ENCODE peak calls at places on chromosomes 5 and 9, in nine cellular contexts. B, I, Q, J, C, E, O, T and Z are unnamed samples.

GRCh38 chr5:176899946-176900782 is 1.0 kb upstream of the HK3 start:
- DNase-seq in C (no peak), Q (peak), E (no peak), O (no peak), I (no peak), T (no peak), J (no peak), B (no peak), Z (peak)

GRCh38 chr9:130072515-130073235 is 19.0 kb downstream of the GPR107 start:
- DNase-seq in C (no peak), O (no peak), J (no peak), T (no peak), I (no peak), B (no peak), Q (no peak), E (no peak), Z (no peak)

GRCh38 chr9:80892703-80893102 is 796.6 kb downstream of the TLE1 start:
- DNase-seq in T (no peak), I (no peak), J (no peak), Q (no peak), B (no peak), E (no peak), C (no peak), O (no peak), Z (no peak)

GRCh38 chr5:169768416-169768815 is 131.3 kb downstream of the DOCK2 start:
- DNase-seq in E (no peak), B (no peak), T (no peak), I (no peak), O (no peak), C (no peak), J (no peak), Q (no peak), Z (no peak)

GRCh38 chr5:9644630-9645029 is 14.5 kb upstream of the TAS2R1 start:
- DNase-seq in T (no peak), B (no peak), I (no peak), E (no peak), J (no peak), Q (no peak), C (no peak), O (no peak), Z (no peak)

GRCh38 chr9:137366891-137367381 is 56.0 kb downstream of the EXD3 start:
- DNase-seq in I (no peak), C (peak), B (no peak), J (no peak), T (no peak), E (no peak), Q (peak), O (no peak), Z (no peak)

GRCh38 chr5:129921204-129921603 is 16.9 kb downstream of the CHSY3 start:
- DNase-seq in T (no peak), B (no peak), Q (no peak), O (no peak), C (no peak), J (no peak), I (no peak), E (no peak), Z (no peak)

GRCh38 chr9:97411789-97412627 is at the start of gene TDRD7:
- DNase-seq in B (peak), O (peak), I (peak), Q (peak), J (peak), C (peak), T (peak), E (peak), Z (peak)

GRCh38 chr5:133292300-133292699 is 240.5 kb downstream of the HSPA4 start:
- DNase-seq in E (no peak), T (peak), Q (no peak), C (no peak), J (no peak), O (no peak), B (peak), I (no peak), Z (no peak)

GRCh38 chr5:37619353-37619752 is 220.5 kb downstream of the GDNF start:
- DNase-seq in Q (no peak), E (no peak), J (no peak), I (no peak), O (no peak), T (no peak), B (no peak), C (no peak), Z (no peak)

GRCh38 chr5:115450741-115451140 is 93.8 kb downstream of the FEM1C start:
- DNase-seq in B (no peak), J (no peak), Q (no peak), E (no peak), T (no peak), C (no peak), I (no peak), O (no peak), Z (peak)

GRCh38 chr9:114452219-114453169 is 52.8 kb downstream of the WHRN start:
- DNase-seq in O (no peak), C (no peak), B (no peak), E (peak), Q (no peak), J (peak), I (no peak), T (no peak), Z (no peak)

GRCh38 chr5:14222182-14222581 is 79.0 kb downstream of the TRIO start:
- DNase-seq in T (no peak), J (no peak), E (no peak), B (no peak), C (no peak), Q (no peak), I (no peak), O (no peak), Z (no peak)

GRCh38 chr5:14223372-14223771 is 80.2 kb downstream of the TRIO start:
- DNase-seq in C (no peak), E (no peak), Q (no peak), I (no peak), O (no peak), B (no peak), T (no peak), J (no peak), Z (no peak)

GRCh38 chr5:14219800-14220512 is 76.8 kb downstream of the TRIO start:
- DNase-seq in C (no peak), J (no peak), T (no peak), Q (no peak), O (no peak), B (no peak), E (no peak), I (no peak), Z (no peak)

GRCh38 chr5:14220642-14221041 is 77.5 kb downstream of the TRIO start:
- DNase-seq in C (no peak), O (no peak), I (no peak), T (no peak), B (no peak), Q (no peak), J (no peak), E (no peak), Z (no peak)

DNA sequence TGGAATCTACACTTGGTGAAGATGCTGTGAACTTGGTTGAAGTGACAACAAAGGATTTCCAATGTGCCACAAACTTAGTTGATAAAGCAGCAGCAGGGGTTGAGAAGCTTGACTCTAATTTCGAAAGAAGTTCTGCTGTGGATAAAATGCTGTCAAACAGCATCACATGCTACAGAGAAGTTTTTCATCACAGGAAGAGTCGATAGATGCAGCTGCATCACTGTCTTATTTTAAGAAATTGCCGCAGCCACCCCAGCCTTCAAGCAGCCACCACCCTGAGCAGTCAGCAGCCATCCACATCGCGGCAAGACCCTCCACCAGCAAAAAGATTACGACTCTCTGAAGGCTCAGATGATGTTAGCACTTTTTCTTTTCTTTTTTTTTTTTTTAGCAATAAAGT is 78.6 kb downstream of the TRIO start:
- DNase-seq in C (no peak), O (no peak), B (no peak), I (no peak), Q (no peak), T (no peak), E (no peak), J (no peak), Z (no peak)
- TF ChIP-seq POLR2A in C (no peak), O (no peak), B (no peak), I (no peak), Q (no peak), T (no peak), E (no peak), J (no peak), Z (no peak)

DNA sequence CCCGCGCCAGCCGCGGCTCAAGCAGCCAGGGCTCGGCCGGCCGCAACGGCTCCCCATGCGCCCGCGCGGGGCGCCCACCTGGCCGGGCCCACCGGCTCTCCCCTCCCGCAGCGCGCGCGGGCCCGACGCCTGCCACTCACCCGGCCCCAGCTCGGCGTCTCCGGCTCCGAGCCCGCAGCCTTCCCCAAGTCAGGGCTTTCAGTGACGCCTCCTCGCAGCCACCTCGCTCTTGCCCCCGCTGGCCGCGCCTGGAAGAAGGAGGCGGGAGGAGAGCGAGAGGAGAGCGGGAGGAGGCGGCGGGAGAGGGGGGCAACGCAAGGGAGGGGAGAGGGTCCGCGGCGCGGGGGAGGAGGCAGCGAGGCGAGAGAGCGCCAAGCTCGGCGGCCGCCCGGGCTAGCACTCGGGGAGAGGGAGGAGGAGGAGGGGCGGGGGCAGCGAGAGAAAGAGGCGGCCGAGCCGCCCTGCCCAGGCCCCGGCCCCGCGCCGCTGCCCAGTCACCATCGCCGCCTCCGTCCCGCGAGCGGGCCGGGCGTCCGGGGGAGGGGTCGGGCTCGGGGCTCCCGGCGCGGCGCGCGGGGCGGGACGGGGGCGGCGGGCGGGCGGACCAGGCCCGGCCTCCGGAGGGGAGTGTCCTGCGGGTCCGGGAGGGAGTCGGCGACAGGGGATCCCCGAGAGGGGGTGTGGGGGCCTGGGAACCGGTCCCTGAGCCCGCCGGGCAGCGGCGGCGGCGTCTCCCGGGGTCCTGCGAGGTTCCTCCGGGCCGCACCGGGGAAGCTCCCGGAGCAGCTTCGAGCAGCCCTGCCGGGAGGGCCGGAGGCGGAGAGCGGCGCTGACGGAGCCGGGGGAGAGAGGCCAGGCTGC is at the start of gene LHFPL2:
- DNase-seq in O (peak), B (peak), T (no peak), E (peak), C (peak), Q (peak), J (peak), I (peak), Z (peak)
- TF ChIP-seq POLR2A in O (no peak), B (peak), T (peak), E (peak), C (peak), Q (no peak), J (no peak), I (no peak), Z (no peak)

DNA sequence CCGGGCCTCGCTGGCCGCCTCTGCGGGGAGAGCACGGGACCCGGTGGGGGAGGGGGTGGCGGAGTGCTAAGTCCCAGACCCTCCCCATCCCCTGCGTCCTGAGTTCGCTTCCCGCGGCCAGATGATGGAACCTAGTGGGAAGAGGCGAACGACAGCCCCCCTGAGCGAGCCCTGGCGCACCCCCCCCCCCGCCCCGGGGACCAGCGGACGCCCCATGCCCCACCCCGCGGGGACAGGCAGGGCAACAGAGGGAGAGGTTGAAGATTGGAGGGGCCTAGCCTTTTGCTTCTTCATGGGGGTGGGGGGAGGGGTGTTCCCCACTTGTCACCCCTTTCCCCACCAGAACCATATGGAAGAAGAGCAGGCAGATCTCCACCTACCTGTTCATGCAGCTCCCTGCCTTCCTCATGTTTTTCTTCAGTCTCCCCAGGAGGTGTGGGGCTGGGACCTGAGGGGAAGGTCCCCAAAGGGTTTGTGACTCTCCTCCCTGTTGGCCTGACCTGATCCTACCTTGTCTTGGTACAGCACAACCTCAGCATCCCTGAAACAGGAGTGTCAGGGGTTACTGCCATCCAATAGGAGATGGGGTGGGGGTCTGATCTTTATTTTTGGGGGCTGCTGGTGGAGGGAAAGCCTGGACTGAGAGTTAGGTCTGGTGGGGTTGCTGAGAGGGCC is 482 bp downstream of the FAM53C start:
- DNase-seq in T (no peak), O (no peak), J (no peak), B (no peak), C (no peak), E (no peak), Q (no peak), I (no peak), Z (no peak)
- TF ChIP-seq POLR2A in T (no peak), O (no peak), J (no peak), B (no peak), C (no peak), E (no peak), Q (peak), I (no peak), Z (peak)

GRCh38 chr5:139688088-139688702 is 40.0 kb downstream of the CXXC5 start:
- DNase-seq in Q (no peak), T (no peak), E (no peak), I (no peak), O (peak), J (no peak), C (no peak), B (no peak), Z (no peak)

GRCh38 chr5:139686356-139686918 is 38.3 kb downstream of the CXXC5 start:
- DNase-seq in E (no peak), T (no peak), C (no peak), Q (no peak), B (no peak), J (no peak), O (no peak), I (no peak), Z (no peak)

GRCh38 chr5:139686919-139687421 is 38.8 kb downstream of the CXXC5 start:
- DNase-seq in T (no peak), E (no peak), J (no peak), I (no peak), C (no peak), O (no peak), Q (no peak), B (no peak), Z (no peak)

GRCh38 chr5:139688712-139689413 is 40.7 kb downstream of the CXXC5 start:
- DNase-seq in O (no peak), C (no peak), E (no peak), Q (no peak), I (no peak), J (no peak), T (no peak), B (no peak), Z (no peak)

DNA sequence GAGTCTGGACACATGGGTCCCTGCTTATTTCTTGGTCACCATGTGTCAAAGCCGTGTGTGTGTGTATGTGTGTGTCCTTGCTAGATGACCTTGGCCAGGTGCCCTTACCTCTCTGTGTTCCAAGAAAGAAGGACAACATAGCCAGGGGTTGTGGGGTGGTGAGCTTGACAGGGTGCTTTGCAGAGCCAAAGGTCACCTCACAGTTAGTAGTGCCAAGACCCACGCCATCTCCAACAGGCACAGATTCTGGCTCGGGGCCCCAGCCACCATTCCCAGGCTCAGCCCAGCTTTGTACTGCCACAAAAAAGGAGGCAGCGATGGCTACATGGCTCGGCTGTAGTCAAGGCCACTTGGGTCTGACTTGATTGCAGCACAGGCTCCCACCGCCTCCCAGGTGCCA is 39.5 kb downstream of the CXXC5 start:
- DNase-seq in T (no peak), C (no peak), I (peak), O (peak), E (no peak), Q (no peak), J (no peak), B (no peak), Z (no peak)
- TF ChIP-seq POLR2A in T (no peak), C (no peak), I (no peak), O (no peak), E (no peak), Q (no peak), J (no peak), B (no peak), Z (no peak)

GRCh38 chr5:34929150-34929719 is at the start of gene DNAJC21:
- DNase-seq in C (peak), E (peak), Q (peak), T (peak), O (peak), B (peak), J (peak), I (peak), Z (peak)
- TF ChIP-seq POLR2A in C (no peak), E (no peak), Q (no peak), T (peak), O (peak), B (no peak), J (peak), I (no peak), Z (no peak)

GRCh38 chr5:77770293-77771005 is 5.7 kb downstream of the TBCA start:
- DNase-seq in T (no peak), E (no peak), B (no peak), Q (no peak), I (no peak), J (no peak), O (no peak), C (no peak), Z (no peak)

GRCh38 chr5:77768978-77769377 is 7.2 kb downstream of the TBCA start:
- DNase-seq in J (no peak), I (no peak), E (no peak), B (no peak), C (no peak), O (no peak), Q (no peak), T (no peak), Z (no peak)

GRCh38 chr5:77773734-77774280 is 2.3 kb downstream of the TBCA start:
- DNase-seq in J (no peak), O (no peak), T (no peak), I (no peak), B (no peak), Q (no peak), E (no peak), C (no peak), Z (peak)

GRCh38 chr5:77772729-77773128 is 3.4 kb downstream of the TBCA start:
- DNase-seq in Q (no peak), J (no peak), E (no peak), I (no peak), O (no peak), B (no peak), T (no peak), C (no peak), Z (peak)

GRCh38 chr5:77771452-77771851 is 4.7 kb downstream of the TBCA start:
- DNase-seq in C (no peak), T (no peak), B (no peak), O (no peak), J (no peak), I (no peak), E (no peak), Q (no peak), Z (no peak)
- TF ChIP-seq POLR2A in C (no peak), T (no peak), B (no peak), O (no peak), J (no peak), I (no peak), E (no peak), Q (no peak), Z (peak)

GRCh38 chr5:111225926-111226325 is 1.7 kb downstream of the CAMK4 start:
- DNase-seq in O (no peak), T (no peak), J (no peak), C (no peak), B (no peak), E (no peak), Q (no peak), I (no peak), Z (no peak)

GRCh38 chr5:111226556-111226955 is 2.4 kb downstream of the CAMK4 start:
- DNase-seq in I (no peak), E (no peak), C (no peak), O (no peak), J (no peak), B (no peak), Q (no peak), T (no peak), Z (no peak)

GRCh38 chr5:111224561-111224989 is 391 bp downstream of the CAMK4 start:
- DNase-seq in T (no peak), O (peak), J (no peak), I (peak), E (no peak), Q (no peak), B (no peak), C (peak), Z (no peak)

GRCh38 chr5:111223086-111223789 is 946 bp upstream of the CAMK4 start:
- DNase-seq in T (no peak), B (no peak), O (no peak), C (no peak), Q (no peak), E (no peak), I (no peak), J (no peak), Z (peak)

DNA sequence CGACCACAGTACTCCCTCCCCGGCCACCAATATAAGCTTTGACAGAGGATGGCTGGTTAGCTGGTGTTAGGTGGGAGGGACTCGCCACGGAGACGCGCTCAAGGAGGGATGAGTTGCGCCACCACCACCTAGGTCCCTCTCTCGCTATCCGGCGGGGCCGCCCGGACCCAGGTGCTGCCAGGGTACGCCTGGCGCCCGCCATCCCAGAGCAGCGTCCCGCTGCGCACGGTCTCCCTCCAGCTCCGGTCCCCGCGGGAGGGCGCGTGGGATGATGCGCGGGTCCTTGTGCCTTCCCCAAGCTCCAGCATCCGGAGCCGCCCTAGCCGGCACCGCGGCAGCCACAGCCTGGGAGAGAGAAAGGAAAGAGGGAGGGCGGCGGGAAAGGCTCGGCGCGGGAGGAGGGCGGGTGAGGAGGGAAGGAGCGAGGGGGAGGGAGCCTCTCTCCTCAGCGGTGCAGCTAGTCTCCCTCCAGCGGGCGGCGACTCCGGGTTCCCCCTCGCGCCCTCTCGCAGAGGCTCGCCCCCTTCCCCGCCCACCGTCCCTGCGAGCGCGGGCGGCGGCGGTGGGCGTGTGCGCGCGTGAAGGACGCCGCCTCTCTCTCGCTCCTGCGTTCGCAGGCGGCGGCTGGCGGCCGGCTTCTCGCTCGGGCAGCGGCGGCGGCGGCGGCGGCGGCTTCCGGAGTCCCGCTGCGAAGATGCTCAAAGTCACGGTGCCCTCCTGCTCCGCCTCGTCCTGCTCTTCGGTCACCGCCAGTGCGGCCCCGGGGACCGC is at the start of gene CAMK4:
- DNase-seq in I (peak), Q (peak), O (peak), T (peak), C (peak), J (peak), B (peak), E (peak), Z (peak)
- TF ChIP-seq POLR2A in I (no peak), Q (no peak), O (no peak), T (no peak), C (no peak), J (peak), B (no peak), E (no peak), Z (no peak)

GRCh38 chr9:89115426-89115825 is 63.2 kb downstream of the SHC3 start:
- DNase-seq in E (no peak), O (no peak), Q (no peak), T (no peak), C (no peak), J (no peak), I (no peak), B (no peak), Z (no peak)
- TF ChIP-seq POLR2A in E (no peak), O (no peak), Q (no peak), T (no peak), C (no peak), J (no peak), I (no peak), B (no peak), Z (no peak)